ENCODE peak calls at places on chromosomes 3 and 15, in eight cellular contexts. E is iris pigment epithelial cell; J is pancreas; V is effector memory CD8-positive, alpha-beta T cell; Z is stimulated activated CD8-positive, alpha-beta memory T cell treated with anti-CD3 and anti-CD28 coated beads, Interleukin-2, amount 100 ng/mL, for 48 hours; K is AG09309; M is naive thymus-derived CD4-positive, alpha-beta T cell; Q is neuronal stem cell. A is an unnamed sample.

GRCh38 chr3:57060089-57060829 is at the start of gene SPATA12:
- DNase-seq in V (no peak), Z (no peak), M (no peak), Q (no peak), K (peak; percentile 53), J (peak; percentile 50), E (peak; percentile 89), A (peak; percentile 32)

GRCh38 chr15:58015565-58015964 is 49.9 kb downstream of the ALDH1A2 start:
- DNase-seq in M (no peak), K (no peak), V (no peak), E (peak; percentile 65), Q (no peak), J (no peak), Z (no peak), A (no peak)

GRCh38 chr15:43433160-43433559 is 59.8 kb downstream of the TP53BP1 start:
- DNase-seq in Q (no peak), V (no peak), J (no peak), K (peak; percentile 21), M (no peak), E (peak; percentile 39), Z (no peak), A (no peak)

GRCh38 chr3:117752984-117753717 is 1043.6 kb downstream of the TUSC7 start:
- DNase-seq in M (no peak), Q (no peak), V (no peak), J (no peak), E (peak; percentile 41), Z (no peak), K (peak; percentile 14), A (no peak)

GRCh38 chr3:40099875-40100274 is 209.6 kb upstream of the EIF1B start:
- DNase-seq in E (no peak), Z (no peak), K (no peak), M (no peak), J (no peak), V (no peak), Q (no peak), A (no peak)

GRCh38 chr3:194169595-194169994 is 33.6 kb downstream of the HES1 start:
- DNase-seq in K (no peak), V (no peak), E (no peak), Z (no peak), J (no peak), Q (no peak), M (no peak), A (no peak)

GRCh38 chr3:68057637-68058320 is 403.4 kb upstream of the SUCLG2 start:
- DNase-seq in V (peak; percentile 47), Q (no peak), K (no peak), M (peak; percentile 93), J (no peak), E (no peak), Z (no peak), A (no peak)

GRCh38 chr3:126081618-126082333 is 2.1 kb downstream of the SLC41A3 start:
- DNase-seq in E (peak; percentile 54), Q (no peak), K (no peak), Z (no peak), M (peak; percentile 24), J (no peak), V (no peak), A (peak; percentile 41)

GRCh38 chr3:171813278-171813896 is 3.1 kb upstream of the PLD1 start:
- DNase-seq in Z (no peak), Q (no peak), J (no peak), V (no peak), E (no peak), K (no peak), M (no peak), A (no peak)

GRCh38 chr3:49554639-49555265 is 475 bp downstream of the BSN start:
- DNase-seq in Q (peak; percentile 79), K (no peak), Z (no peak), V (peak; percentile 56), E (peak; percentile 9), M (peak; percentile 11), J (peak; percentile 78), A (no peak)

GRCh38 chr3:175620093-175620492 is 761.0 kb downstream of the NAALADL2 start:
- DNase-seq in E (no peak), Q (no peak), Z (no peak), V (no peak), M (no peak), K (no peak), J (no peak), A (no peak)

GRCh38 chr15:57444877-57445513 is 68.7 kb downstream of the CGNL1 start:
- DNase-seq in M (no peak), Q (no peak), V (no peak), Z (no peak), K (no peak), J (no peak), E (no peak), A (peak; percentile 3)